ENCODE peak calls at places on chromosomes 11 and 22, in five cellular contexts. H is endothelial cell of umbilical vein; B is spleen; X is CD8-positive, alpha-beta T cell; V is neuronal stem cell. Z is an unnamed sample.

GRCh38 chr22:41367680-41368542 is 13.8 kb upstream of the TEF start:
- DNase-seq in V (no peak), H (no peak), B (no peak), X (no peak), Z (no peak)

GRCh38 chr22:37165066-37165465 is 15.3 kb upstream of the IL2RB start:
- DNase-seq in V (no peak), X (no peak), B (peak; percentile 46), H (no peak), Z (no peak)

GRCh38 chr11:76657139-76657823 is 13.3 kb downstream of the LRRC32 start:
- DNase-seq in B (no peak), V (no peak), X (no peak), H (no peak), Z (no peak)

GRCh38 chr11:62908468-62909072 is 12.6 kb downstream of the CHRM1 start:
- DNase-seq in H (no peak), V (no peak), X (no peak), B (no peak), Z (no peak)

GRCh38 chr11:42315846-42316245 is 856.4 kb upstream of the LRRC4C start:
- DNase-seq in V (no peak), B (no peak), X (no peak), H (no peak), Z (no peak)

GRCh38 chr11:102456381-102456780 is 3.8 kb upstream of the TMEM123 start:
- DNase-seq in H (no peak), X (no peak), V (no peak), B (no peak), Z (no peak)

GRCh38 chr11:469684-470667 is 19.9 kb downstream of the PTDSS2 start:
- DNase-seq in B (peak; percentile 76), H (peak; percentile 90), X (no peak), V (no peak), Z (no peak)

GRCh38 chr11:66063900-66064299 is 6.2 kb upstream of the PACS1 start:
- DNase-seq in X (no peak), V (no peak), B (no peak), H (no peak), Z (no peak)

GRCh38 chr22:24142241-24142640 is 39.0 kb upstream of the SUSD2 start:
- DNase-seq in X (no peak), H (no peak), B (no peak), V (no peak), Z (no peak)

GRCh38 chr11:8090756-8091155 is 9.7 kb downstream of the TUB start:
- DNase-seq in B (peak; percentile 24), H (peak; percentile 41), V (peak; percentile 72), X (peak; percentile 20), Z (no peak)

GRCh38 chr11:61543606-61544306 is 35.2 kb downstream of the LRRC10B start:
- DNase-seq in H (no peak), V (no peak), B (no peak), X (no peak), Z (no peak)

GRCh38 chr11:10356161-10356560 is 51.3 kb downstream of the ADM start:
- DNase-seq in H (no peak), X (no peak), B (no peak), V (no peak), Z (no peak)

GRCh38 chr11:27281740-27282139 is 81.3 kb downstream of the CCDC34 start:
- DNase-seq in H (no peak), V (no peak), X (no peak), B (no peak), Z (no peak)

GRCh38 chr22:48823941-48824340 is 1003.7 kb downstream of the BRD1 start:
- DNase-seq in V (no peak), X (no peak), H (no peak), B (peak; percentile 54), Z (no peak)

GRCh38 chr11:93738647-93739081 is 2.6 kb downstream of the TAF1D start:
- DNase-seq in X (no peak), B (no peak), V (no peak), H (peak; percentile 23), Z (no peak)

GRCh38 chr11:67483901-67484665 is 1.3 kb downstream of the AIP start:
- DNase-seq in B (no peak), X (peak; percentile 51), V (no peak), H (no peak), Z (no peak)

GRCh38 chr11:132784441-132784840 is 747.9 kb downstream of the OPCML start:
- DNase-seq in X (no peak), H (no peak), V (no peak), B (no peak), Z (no peak)

GRCh38 chr11:131664246-131664645 is 293.8 kb downstream of the NTM start:
- DNase-seq in X (no peak), H (no peak), V (no peak), B (no peak), Z (no peak)

GRCh38 chr11:108009497-108010360 is 1.0 kb downstream of the CUL5 start:
- DNase-seq in B (no peak), X (no peak), H (peak; percentile 37), V (no peak), Z (peak; percentile 29)

GRCh38 chr22:37358917-37359316 is 68.4 kb downstream of the ELFN2 start:
- DNase-seq in X (no peak), H (no peak), B (no peak), V (no peak), Z (no peak)

GRCh38 chr11:118933486-118933885 is 7.8 kb upstream of the BCL9L start:
- DNase-seq in H (peak; percentile 44), V (no peak), B (no peak), X (no peak), Z (no peak)

GRCh38 chr11:72602250-72602904 is 71.8 kb downstream of the PDE2A start:
- DNase-seq in V (no peak), H (no peak), B (no peak), X (no peak), Z (no peak)

GRCh38 chr11:66232769-66233168 is 35.7 kb upstream of the RAB1B start:
- DNase-seq in V (no peak), H (no peak), X (no peak), B (no peak), Z (no peak)

GRCh38 chr22:47593291-47593690 is 830.8 kb downstream of the TBC1D22A start:
- DNase-seq in X (peak; percentile 7), B (no peak), V (no peak), H (no peak), Z (no peak)

GRCh38 chr11:60831143-60831500 is 10.8 kb upstream of the CCDC86 start:
- DNase-seq in B (peak; percentile 94), V (peak; percentile 64), H (peak; percentile 83), X (peak; percentile 84), Z (peak; percentile 44)

GRCh38 chr22:44202261-44202789 is 21.6 kb downstream of the PARVG start:
- DNase-seq in H (no peak), V (no peak), B (no peak), X (no peak), Z (no peak)

GRCh38 chr22:33620085-33620484 is 300.2 kb downstream of the LARGE1 start:
- DNase-seq in X (no peak), H (no peak), B (no peak), V (no peak), Z (no peak)

GRCh38 chr11:75371930-75372876 is 20.7 kb upstream of the ARRB1 start:
- DNase-seq in H (no peak), B (peak; percentile 33), X (no peak), V (no peak), Z (no peak)

GRCh38 chr11:46422588-46422987 is 31.0 kb upstream of the CHRM4 start:
- DNase-seq in H (no peak), X (no peak), B (no peak), V (no peak), Z (no peak)

GRCh38 chr22:39558254-39558727 is 12.3 kb upstream of the CACNA1I start:
- DNase-seq in X (no peak), V (no peak), H (no peak), B (no peak), Z (no peak)
- H3K4me3 ChIP-seq in X (no peak overlapping the region), V (no peak overlapping the region), H (no peak overlapping the region), B (no peak overlapping the region), Z (no peak overlapping the region)

GRCh38 chr22:31218565-31219262 is 6.6 kb downstream of the LIMK2 start:
- DNase-seq in H (no peak), X (no peak), B (no peak), V (no peak), Z (peak; percentile 64)

GRCh38 chr22:31212783-31213626 is 907 bp downstream of the LIMK2 start:
- DNase-seq in B (peak; percentile 80), H (peak; percentile 43), V (no peak), X (no peak), Z (no peak)

GRCh38 chr22:31215018-31215535 is 3.0 kb downstream of the LIMK2 start:
- DNase-seq in V (no peak), B (no peak), X (no peak), H (no peak), Z (no peak)

GRCh38 chr22:31221084-31221483 is 9.0 kb downstream of the LIMK2 start:
- DNase-seq in V (no peak), X (no peak), H (no peak), B (no peak), Z (no peak)

GRCh38 chr22:31217890-31218287 is 5.8 kb downstream of the LIMK2 start:
- DNase-seq in H (no peak), V (no peak), X (no peak), B (no peak), Z (no peak)
- H3K4me1 ChIP-seq in H (peaks cover 57% of the 10 kb centered on the region), V (peaks cover 26% of the 10 kb centered on the region), X (peaks cover 12% of the 10 kb centered on the region), B (peaks cover 99% of the 10 kb centered on the region), Z (peaks cover 18% of the 10 kb centered on the region)

DNA sequence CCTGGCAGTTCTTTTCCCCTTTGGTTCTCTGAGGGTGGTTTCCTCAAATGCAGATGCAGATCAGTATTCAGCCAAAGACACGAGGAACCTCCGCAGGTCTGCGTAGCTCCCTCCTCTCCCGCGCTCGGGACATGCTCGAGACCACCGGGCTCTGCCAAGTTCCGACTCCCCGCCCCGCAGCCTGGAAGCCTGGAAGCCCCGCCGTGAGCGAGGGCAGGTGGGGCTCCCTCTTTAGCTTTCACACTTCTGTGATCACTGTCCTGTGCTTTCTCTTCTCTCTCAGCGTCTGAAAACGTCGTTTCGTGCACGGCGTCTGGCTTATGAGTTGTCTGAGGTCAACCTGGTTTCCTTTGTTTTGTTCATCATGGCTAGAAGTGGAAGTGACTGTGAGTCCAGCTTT is 26.6 kb downstream of the ZBED4 start:
- DNase-seq in B (peak; percentile 73), X (no peak), V (no peak), H (peak; percentile 86), Z (no peak)
- H3K9me3 ChIP-seq in B (no peaks in the 10 kb centered on the region), X (no peaks in the 10 kb centered on the region), V (peaks cover 24% of the 10 kb centered on the region), H (no peaks in the 10 kb centered on the region), Z (peaks cover 8% of the 10 kb centered on the region)

GRCh38 chr11:14007566-14007965 is 45.0 kb downstream of the SPON1 start:
- DNase-seq in V (no peak), H (no peak), X (no peak), B (no peak), Z (no peak)
- H3K4me3 ChIP-seq in V (no peak overlapping the region), H (no peak overlapping the region), X (no peak overlapping the region), B (no peak overlapping the region), Z (no peak overlapping the region)